ENCODE peak calls at places on chromosomes 7 and 10, in seven cellular contexts. One of them, this sample, is unnamed.

GRCh38 chr10:62336404-62336803 is 37.8 kb upstream of the ZNF365 start:
- ATAC-seq in K562: no peak
- ATAC-seq in upper lobe of left lung: no peak
- ATAC-seq in GM12878: no peak
- ATAC-seq in HCT116: no peak
- ATAC-seq in HepG2: no peak
- ATAC-seq in Panc1: no peak
- ATAC-seq in this sample: no peak

GRCh38 chr10:71659050-71659738 is 60.4 kb downstream of the C10orf105 start:
- ATAC-seq in K562: peak; percentile 39
- ATAC-seq in HepG2: peak; percentile 83
- ATAC-seq in GM12878: no peak
- ATAC-seq in upper lobe of left lung: no peak
- ATAC-seq in HCT116: no peak
- ATAC-seq in Panc1: no peak
- ATAC-seq in this sample: no peak

GRCh38 chr10:1932617-1933016 is 195.3 kb upstream of the ADARB2 start:
- ATAC-seq in upper lobe of left lung: no peak
- ATAC-seq in K562: no peak
- ATAC-seq in HepG2: no peak
- ATAC-seq in HCT116: no peak
- ATAC-seq in Panc1: no peak
- ATAC-seq in GM12878: no peak
- ATAC-seq in this sample: no peak

GRCh38 chr10:690227-691161 is 1.0 kb upstream of the DIP2C start:
- ATAC-seq in HCT116: no peak
- ATAC-seq in Panc1: no peak
- ATAC-seq in GM12878: no peak
- ATAC-seq in K562: no peak
- ATAC-seq in HepG2: peak; percentile 29
- ATAC-seq in upper lobe of left lung: no peak
- ATAC-seq in this sample: peak; percentile 11

GRCh38 chr10:132386419-132386831 is 10.6 kb upstream of the PWWP2B start:
- ATAC-seq in K562: no peak
- ATAC-seq in HepG2: no peak
- ATAC-seq in HCT116: no peak
- ATAC-seq in upper lobe of left lung: no peak
- ATAC-seq in GM12878: no peak
- ATAC-seq in Panc1: peak; percentile 4
- ATAC-seq in this sample: no peak

GRCh38 chr10:97664282-97664850 is 22.7 kb downstream of the AVPI1 start:
- ATAC-seq in HepG2: peak; percentile 84
- ATAC-seq in GM12878: no peak
- ATAC-seq in HCT116: no peak
- ATAC-seq in Panc1: no peak
- ATAC-seq in K562: peak; percentile 92
- ATAC-seq in upper lobe of left lung: no peak
- ATAC-seq in this sample: no peak

GRCh38 chr10:22649390-22649841 is 65.0 kb downstream of the PIP4K2A start:
- ATAC-seq in HepG2: no peak
- ATAC-seq in K562: peak; percentile 70
- ATAC-seq in HCT116: no peak
- ATAC-seq in Panc1: no peak
- ATAC-seq in upper lobe of left lung: no peak
- ATAC-seq in GM12878: peak; percentile 44
- ATAC-seq in this sample: no peak

GRCh38 chr10:101708073-101708472 is 13.1 kb upstream of the FBXW4 start:
- ATAC-seq in HepG2: no peak
- ATAC-seq in HCT116: no peak
- ATAC-seq in GM12878: no peak
- ATAC-seq in K562: no peak
- ATAC-seq in Panc1: no peak
- ATAC-seq in upper lobe of left lung: no peak
- ATAC-seq in this sample: no peak

GRCh38 chr10:72814134-72814790 is 79.3 kb upstream of the OIT3 start:
- ATAC-seq in upper lobe of left lung: no peak
- ATAC-seq in Panc1: no peak
- ATAC-seq in GM12878: no peak
- ATAC-seq in HCT116: no peak
- ATAC-seq in K562: no peak
- ATAC-seq in HepG2: no peak
- ATAC-seq in this sample: no peak

GRCh38 chr10:71761105-71761511 is 12.2 kb downstream of the VSIR start:
- ATAC-seq in HepG2: no peak
- ATAC-seq in Panc1: no peak
- ATAC-seq in GM12878: no peak
- ATAC-seq in K562: no peak
- ATAC-seq in HCT116: peak; percentile 21
- ATAC-seq in upper lobe of left lung: no peak
- ATAC-seq in this sample: no peak

GRCh38 chr10:22427101-22427500 is 81.8 kb downstream of the SPAG6 start:
- ATAC-seq in HCT116: peak; percentile 81
- ATAC-seq in upper lobe of left lung: no peak
- ATAC-seq in K562: peak; percentile 91
- ATAC-seq in HepG2: no peak
- ATAC-seq in GM12878: peak; percentile 86
- ATAC-seq in Panc1: no peak
- ATAC-seq in this sample: no peak

GRCh38 chr7:2738110-2738509 is 50.1 kb downstream of the AMZ1 start:
- ATAC-seq in K562: no peak
- ATAC-seq in Panc1: no peak
- ATAC-seq in upper lobe of left lung: no peak
- ATAC-seq in GM12878: no peak
- ATAC-seq in HCT116: no peak
- ATAC-seq in HepG2: no peak
- ATAC-seq in this sample: peak; percentile 76

GRCh38 chr10:45461034-45461433 is 87.0 kb downstream of the ALOX5 start:
- ATAC-seq in HCT116: no peak
- ATAC-seq in GM12878: peak; percentile 80
- ATAC-seq in Panc1: no peak
- ATAC-seq in upper lobe of left lung: no peak
- ATAC-seq in HepG2: no peak
- ATAC-seq in K562: no peak
- ATAC-seq in this sample: no peak
- TF ChIP-seq POLR2AphosphoS5 in HCT116: no peak
- TF ChIP-seq POLR2AphosphoS5 in GM12878: peak; percentile 83
- TF ChIP-seq POLR2AphosphoS5 in Panc1: no peak
- TF ChIP-seq POLR2AphosphoS5 in upper lobe of left lung: no peak
- TF ChIP-seq POLR2AphosphoS5 in HepG2: no peak
- TF ChIP-seq POLR2AphosphoS5 in K562: no peak
- TF ChIP-seq POLR2AphosphoS5 in this sample: no peak

DNA sequence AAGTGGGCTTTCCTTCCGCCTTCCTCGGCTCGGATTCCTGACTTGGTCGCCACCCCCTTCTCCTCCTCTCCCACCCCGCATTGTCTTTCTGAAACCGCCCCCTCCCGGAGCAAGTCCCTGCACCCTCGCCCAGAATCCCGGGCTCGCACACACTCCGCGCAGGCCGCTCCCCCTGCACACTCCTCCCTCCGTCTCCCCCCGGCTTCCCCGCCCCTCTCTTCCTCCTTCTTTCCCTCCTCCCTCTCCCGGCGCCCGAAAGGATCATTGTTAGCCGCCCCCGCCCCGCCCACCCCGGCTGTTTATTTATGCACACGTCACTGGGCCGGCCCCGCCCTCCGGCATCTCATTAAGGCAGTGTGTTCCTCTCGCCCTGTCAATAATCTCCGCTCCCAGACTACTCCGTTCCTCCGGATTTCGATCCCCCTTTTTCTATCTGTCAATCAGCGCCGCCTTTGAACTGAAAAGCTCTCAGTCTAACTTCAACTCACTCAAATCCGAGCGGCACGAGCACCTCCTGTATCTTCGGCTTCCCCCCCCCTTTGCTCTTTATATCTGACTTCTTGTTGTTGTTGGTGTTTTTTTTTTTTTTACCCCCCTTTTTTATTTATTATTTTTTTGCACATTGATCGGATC is at the start of gene TCF7L2:
- ATAC-seq in HCT116: peak; percentile 84
- ATAC-seq in Panc1: peak; percentile 82
- ATAC-seq in K562: peak; percentile 95
- ATAC-seq in GM12878: peak; percentile 76
- ATAC-seq in upper lobe of left lung: peak; percentile 95
- ATAC-seq in HepG2: peak; percentile 81
- ATAC-seq in this sample: peak; percentile 92
- TF ChIP-seq CTCF in HCT116: no peak
- TF ChIP-seq CTCF in Panc1: no peak
- TF ChIP-seq CTCF in K562: no peak
- TF ChIP-seq CTCF in GM12878: no peak
- TF ChIP-seq CTCF in upper lobe of left lung: no peak
- TF ChIP-seq CTCF in HepG2: peak; percentile 36
- TF ChIP-seq CTCF in this sample: no peak

DNA sequence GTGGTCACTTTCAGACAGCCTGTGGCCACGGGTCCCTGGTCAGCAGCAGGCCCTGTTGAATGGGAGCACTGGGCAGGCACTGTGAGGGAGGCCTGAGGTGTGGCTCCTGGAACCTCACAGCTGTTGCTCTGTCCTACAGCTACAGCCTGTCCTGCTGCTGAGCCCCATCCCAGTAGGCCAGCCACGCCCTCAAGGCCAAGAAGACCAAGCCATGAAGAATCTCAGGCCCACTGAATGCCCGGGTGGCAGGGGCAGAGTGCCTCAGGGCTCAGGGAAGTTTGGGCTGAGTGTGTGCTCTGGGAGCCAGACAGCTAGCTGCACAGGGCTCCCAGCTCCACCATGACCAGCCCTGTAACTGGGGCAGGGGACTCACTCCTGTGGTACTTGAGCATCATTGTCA is 363.5 kb upstream of the NUPR2 start:
- ATAC-seq in HepG2: no peak
- ATAC-seq in Panc1: no peak
- ATAC-seq in HCT116: no peak
- ATAC-seq in K562: no peak
- ATAC-seq in GM12878: no peak
- ATAC-seq in upper lobe of left lung: no peak
- ATAC-seq in this sample: no peak
- H3K9me3 ChIP-seq in HepG2: peaks cover 93% of the 10 kb centered on the region
- H3K9me3 ChIP-seq in Panc1: peaks cover 3% of the 10 kb centered on the region
- H3K9me3 ChIP-seq in HCT116: peaks cover 10% of the 10 kb centered on the region
- H3K9me3 ChIP-seq in K562: no peaks in the 10 kb centered on the region
- H3K9me3 ChIP-seq in GM12878: peaks cover 3% of the 10 kb centered on the region
- H3K9me3 ChIP-seq in upper lobe of left lung: peaks cover 94% of the 10 kb centered on the region
- H3K9me3 ChIP-seq in this sample: no peaks in the 10 kb centered on the region

DNA sequence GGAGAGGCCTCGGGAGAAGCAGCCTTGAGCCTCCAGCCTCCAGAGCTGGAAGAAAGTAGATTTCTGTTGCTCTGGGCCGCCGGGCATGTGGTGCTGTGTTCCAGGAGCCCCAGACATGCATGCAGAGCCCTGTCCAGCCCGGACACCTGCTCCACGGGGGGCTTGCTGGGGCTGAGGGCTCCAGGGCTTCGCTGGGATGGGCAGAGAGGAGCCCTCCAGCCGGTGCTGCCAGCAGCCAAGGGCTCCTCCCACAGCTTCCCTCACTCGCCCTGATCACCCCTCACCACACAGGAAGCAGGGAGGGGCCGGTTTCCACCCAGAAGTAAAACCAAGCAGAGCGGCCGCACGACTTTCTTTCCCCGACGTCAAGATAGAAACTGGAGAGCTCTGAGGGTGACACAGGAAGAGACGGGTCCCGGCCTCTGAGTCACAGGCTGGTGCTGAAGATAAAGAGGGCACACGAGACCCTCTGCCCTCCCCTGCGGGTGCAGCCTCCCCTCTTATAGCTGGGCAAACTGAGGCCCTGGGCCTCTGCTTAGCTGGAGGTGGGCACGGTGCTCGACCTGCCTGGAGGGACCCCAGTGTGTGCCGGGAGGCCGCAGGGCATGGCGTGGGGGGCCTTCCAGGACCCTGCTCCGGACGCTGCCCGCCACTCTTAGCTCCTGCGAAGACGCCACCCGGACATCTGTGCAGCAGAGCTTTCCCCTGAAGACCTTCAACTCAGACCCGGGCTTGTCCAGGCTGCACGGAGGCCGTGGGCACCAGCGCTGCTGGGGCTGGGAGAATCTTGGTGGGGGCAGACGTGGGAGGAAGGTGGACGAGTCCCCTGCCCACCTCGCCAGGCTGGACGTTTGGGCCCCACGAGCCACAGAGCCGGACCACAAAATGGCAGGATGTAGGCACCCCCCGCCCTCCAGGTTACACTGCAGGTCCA is 31.1 kb downstream of the ADAP1 start:
- ATAC-seq in Panc1: peak; percentile 32
- ATAC-seq in upper lobe of left lung: peak; percentile 61
- ATAC-seq in GM12878: peak; percentile 85
- ATAC-seq in K562: peak; percentile 60
- ATAC-seq in HCT116: no peak
- ATAC-seq in HepG2: no peak
- ATAC-seq in this sample: peak; percentile 46
- TF ChIP-seq POLR2AphosphoS5 in Panc1: no peak
- TF ChIP-seq POLR2AphosphoS5 in upper lobe of left lung: peak; percentile 8
- TF ChIP-seq POLR2AphosphoS5 in GM12878: peak; percentile 89
- TF ChIP-seq POLR2AphosphoS5 in K562: no peak
- TF ChIP-seq POLR2AphosphoS5 in HCT116: no peak
- TF ChIP-seq POLR2AphosphoS5 in HepG2: no peak
- TF ChIP-seq POLR2AphosphoS5 in this sample: no peak

GRCh38 chr10:111347386-111348005 is 270.7 kb downstream of the ADRA2A start:
- ATAC-seq in HCT116: no peak
- ATAC-seq in Panc1: no peak
- ATAC-seq in HepG2: no peak
- ATAC-seq in K562: no peak
- ATAC-seq in upper lobe of left lung: no peak
- ATAC-seq in GM12878: no peak
- ATAC-seq in this sample: no peak

GRCh38 chr10:111348049-111348448 is 271.2 kb downstream of the ADRA2A start:
- ATAC-seq in K562: no peak
- ATAC-seq in GM12878: no peak
- ATAC-seq in upper lobe of left lung: no peak
- ATAC-seq in HCT116: no peak
- ATAC-seq in HepG2: no peak
- ATAC-seq in Panc1: no peak
- ATAC-seq in this sample: no peak

GRCh38 chr10:111344804-111345203 is 268.0 kb downstream of the ADRA2A start:
- ATAC-seq in Panc1: no peak
- ATAC-seq in upper lobe of left lung: no peak
- ATAC-seq in GM12878: peak; percentile 46
- ATAC-seq in HCT116: peak; percentile 91
- ATAC-seq in HepG2: peak; percentile 73
- ATAC-seq in K562: no peak
- ATAC-seq in this sample: no peak
- TF ChIP-seq CTCF in Panc1: peak; percentile 45
- TF ChIP-seq CTCF in upper lobe of left lung: no peak
- TF ChIP-seq CTCF in GM12878: no peak
- TF ChIP-seq CTCF in HCT116: peak; percentile 61
- TF ChIP-seq CTCF in HepG2: peak; percentile 3
- TF ChIP-seq CTCF in K562: no peak
- TF ChIP-seq CTCF in this sample: no peak